ENCODE peak calls at places on chromosomes 11 and 22, in eight cellular contexts. H is epithelial cell of esophagus, T is lung, Y is IMR-90, X is A549, U is fibroblast of mammary gland, J is body of pancreas, M is lower leg skin. I is an unnamed sample.

GRCh38 chr22:29315286-29316195 is at the start of gene RASL10A:
- DNase-seq in U (no peak), H (peak; percentile 23), T (no peak), M (no peak), X (no peak), Y (no peak), J (no peak), I (no peak)

GRCh38 chr11:127733552-127733951 is 733.0 kb upstream of the KIRREL3 start:
- DNase-seq in T (no peak), M (no peak), J (no peak), U (no peak), Y (no peak), X (no peak), H (no peak), I (no peak)

GRCh38 chr11:69076129-69076791 is 27.5 kb downstream of the TPCN2 start:
- DNase-seq in T (no peak), X (no peak), M (no peak), U (peak; percentile 22), Y (peak; percentile 68), J (no peak), H (no peak), I (peak; percentile 41)

GRCh38 chr11:61125310-61125684 is 23.0 kb downstream of the CD5 start:
- DNase-seq in J (no peak), M (no peak), U (no peak), H (no peak), T (no peak), X (no peak), Y (no peak), I (no peak)

GRCh38 chr11:95727630-95728029 is 62.0 kb downstream of the FAM76B start:
- DNase-seq in T (no peak), J (no peak), M (no peak), H (no peak), X (no peak), U (no peak), Y (no peak), I (no peak)

GRCh38 chr11:67113231-67113721 is 5.8 kb upstream of the KDM2A start:
- DNase-seq in X (no peak), T (no peak), H (no peak), U (no peak), Y (no peak), J (no peak), M (no peak), I (no peak)

GRCh38 chr11:67999201-67999629 is 4.7 kb downstream of the UNC93B1 start:
- DNase-seq in M (no peak), X (no peak), U (no peak), J (no peak), Y (no peak), H (no peak), T (no peak), I (no peak)

GRCh38 chr11:130674686-130675085 is 226.2 kb downstream of the ADAMTS15 start:
- DNase-seq in Y (peak; percentile 49), T (no peak), J (no peak), M (no peak), U (peak; percentile 51), X (no peak), H (no peak), I (peak; percentile 43)

GRCh38 chr11:6862961-6863360 is at the start of gene OR10A2:
- DNase-seq in X (no peak), H (peak; percentile 18), J (no peak), M (no peak), U (peak; percentile 46), T (no peak), Y (peak; percentile 10), I (peak; percentile 15)

GRCh38 chr11:75547617-75548054 is 14.4 kb upstream of the SERPINH1 start:
- DNase-seq in J (peak; percentile 66), M (no peak), U (peak; percentile 68), H (peak; percentile 58), X (peak; percentile 89), Y (peak; percentile 65), T (peak; percentile 72), I (peak; percentile 56)

GRCh38 chr11:112780351-112781043 is 180.7 kb upstream of the NCAM1 start:
- DNase-seq in T (no peak), X (no peak), Y (peak; percentile 5), H (peak; percentile 69), U (peak; percentile 61), J (no peak), M (no peak), I (peak; percentile 53)

GRCh38 chr11:61855939-61856730 is 28.0 kb downstream of the FADS2 start:
- DNase-seq in Y (peak; percentile 11), J (no peak), M (no peak), T (no peak), U (peak; percentile 45), H (no peak), X (no peak), I (no peak)

GRCh38 chr22:17903564-17904295 is 120.6 kb downstream of the MICAL3 start:
- DNase-seq in M (no peak), H (no peak), J (peak; percentile 55), U (no peak), Y (no peak), T (no peak), X (no peak), I (no peak)

GRCh38 chr11:93652161-93652597 is 9.3 kb upstream of the CEP295 start:
- DNase-seq in J (peak; percentile 16), T (peak; percentile 36), M (peak; percentile 34), H (peak; percentile 39), X (no peak), Y (peak; percentile 44), U (peak; percentile 53), I (peak; percentile 52)

GRCh38 chr11:46380340-46381045 is 976 bp upstream of the MDK start:
- DNase-seq in T (peak; percentile 56), J (peak; percentile 75), Y (no peak), U (peak; percentile 36), M (peak; percentile 38), X (no peak), H (no peak), I (peak; percentile 24)

GRCh38 chr11:9719949-9720646 is 56.2 kb downstream of the SWAP70 start:
- DNase-seq in U (no peak), M (no peak), Y (no peak), J (no peak), X (no peak), T (no peak), H (peak; percentile 41), I (no peak)

GRCh38 chr11:102819491-102819890 is 21.5 kb upstream of the MMP1 start:
- DNase-seq in T (no peak), J (no peak), H (no peak), X (no peak), M (no peak), Y (no peak), U (no peak), I (no peak)

GRCh38 chr22:39097098-39098020 is at the start of gene APOBEC3H:
- DNase-seq in J (peak; percentile 33), T (peak; percentile 31), H (peak; percentile 75), M (no peak), U (no peak), Y (no peak), X (no peak), I (no peak)

GRCh38 chr22:19974935-19975706 is 33.5 kb upstream of the TXNRD2 start:
- DNase-seq in M (no peak), H (peak; percentile 64), U (no peak), Y (no peak), J (no peak), X (no peak), T (no peak), I (no peak)

GRCh38 chr11:24489477-24489876 is 7.4 kb upstream of the LUZP2 start:
- DNase-seq in M (no peak), H (no peak), T (no peak), Y (no peak), X (no peak), J (no peak), U (no peak), I (no peak)

GRCh38 chr22:45418770-45419138 is 5.3 kb downstream of the RIBC2 start:
- DNase-seq in J (no peak), X (no peak), Y (no peak), M (peak; percentile 10), H (no peak), U (no peak), T (no peak), I (no peak)

GRCh38 chr11:29328961-29329441 is 687.8 kb downstream of the KCNA4 start:
- DNase-seq in H (peak; percentile 95), Y (peak; percentile 95), T (no peak), M (no peak), J (no peak), X (peak; percentile 33), U (peak; percentile 61), I (peak; percentile 77)
- TF ChIP-seq CTCF in H (peak; percentile 87), Y (peak; percentile 88), T (no peak), M (no peak), J (peak; percentile 29), X (peak; percentile 86), U (peak; percentile 73), I (peak; percentile 86)

GRCh38 chr22:50242406-50242949 is 2.3 kb downstream of the TUBGCP6 start:
- DNase-seq in M (no peak), Y (no peak), X (no peak), U (peak; percentile 10), T (no peak), J (no peak), H (no peak), I (no peak)
- H3K4me3 ChIP-seq in M (no peak overlapping the region), Y (peak overlapping the region; percentile 31), X (no peak overlapping the region), U (peak overlapping the region; percentile 77), T (peak overlapping the region; percentile 35), J (peak overlapping the region; percentile 93), H (peak overlapping the region; percentile 94), I (peak overlapping the region; percentile 55)

GRCh38 chr11:59669611-59670009 is 773 bp upstream of the PATL1 start:
- DNase-seq in M (peak; percentile 31), X (no peak), H (peak; percentile 61), U (peak; percentile 59), J (no peak), Y (peak; percentile 49), T (peak; percentile 32), I (peak; percentile 74)

GRCh38 chr11:59666969-59667368 is 1.9 kb downstream of the PATL1 start:
- DNase-seq in X (no peak), U (peak; percentile 16), T (no peak), J (no peak), H (no peak), Y (peak; percentile 15), M (no peak), I (peak; percentile 57)

GRCh38 chr11:59667812-59668187 is 1.0 kb downstream of the PATL1 start:
- DNase-seq in Y (no peak), T (no peak), U (no peak), J (no peak), H (peak; percentile 3), M (no peak), X (no peak), I (no peak)

GRCh38 chr11:59668950-59669610 is at the start of gene PATL1:
- DNase-seq in Y (peak; percentile 98), U (peak; percentile 98), M (peak; percentile 99), J (peak; percentile 100), H (peak; percentile 99), X (peak; percentile 96), T (peak; percentile 99), I (peak; percentile 98)

GRCh38 chr11:59668188-59668949 is 468 bp downstream of the PATL1 start:
- DNase-seq in X (peak; percentile 63), J (peak; percentile 63), H (peak; percentile 54), M (peak; percentile 60), U (peak; percentile 42), Y (peak; percentile 28), T (peak; percentile 66), I (peak; percentile 46)
- TF ChIP-seq CTCF in X (no peak), J (peak; percentile 33), H (peak; percentile 20), M (no peak), U (no peak), Y (no peak), T (no peak), I (peak; percentile 30)

DNA sequence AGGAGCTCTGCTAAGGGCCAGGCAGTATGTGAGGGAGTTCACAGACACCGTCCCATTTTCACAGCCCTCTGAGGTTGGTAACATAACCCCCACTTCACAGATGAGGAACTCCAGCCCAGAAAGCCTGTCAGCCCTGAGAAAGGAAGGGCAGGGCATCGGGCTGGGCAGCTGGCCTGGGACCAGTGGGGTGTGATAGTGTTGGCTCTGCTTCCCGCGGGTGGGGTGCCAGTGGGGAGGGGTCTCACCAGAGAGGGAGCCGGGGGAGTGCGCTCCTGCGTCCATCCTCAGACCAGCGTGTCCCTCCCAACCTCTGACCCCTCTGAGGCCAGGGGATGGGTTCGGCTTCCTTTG is 2.3 kb downstream of the TAGLN start:
- DNase-seq in M (no peak), T (no peak), Y (no peak), H (no peak), J (no peak), U (no peak), X (no peak), I (no peak)
- H3K4me3 ChIP-seq in M (no peak overlapping the region), T (peak overlapping the region; percentile 22), Y (peak overlapping the region; percentile 49), H (no peak overlapping the region), J (no peak overlapping the region), U (no peak overlapping the region), X (no peak overlapping the region), I (peak overlapping the region; percentile 88)

I was measured in AG10803.